ENCODE peak calls at places on chromosomes 6 and 20, in ten cellular contexts. U is keratinocyte; T is naive thymus-derived CD4-positive, alpha-beta T cell; D is astrocyte; O is WERI-Rb-1; Z is right lobe of liver; N is adrenal gland; G is PC-9; A is AG04450; M is uterus. W is an unnamed sample.

GRCh38 chr6:105522626-105523322 is 119.9 kb upstream of the PREP start:
- DNase-seq in U (peak), T (no peak), D (peak), O (no peak), Z (no peak), N (no peak), G (peak), A (peak), M (no peak), W (no peak)

GRCh38 chr20:59438201-59438600 is 137.8 kb downstream of the EDN3 start:
- DNase-seq in U (no peak), T (no peak), D (no peak), O (no peak), Z (no peak), N (no peak), G (peak), A (no peak), M (no peak), W (no peak)

GRCh38 chr6:56699066-56699654 is 56.5 kb upstream of the DST start:
- DNase-seq in U (no peak), T (no peak), D (no peak), O (no peak), Z (no peak), N (no peak), G (no peak), A (no peak), M (no peak), W (no peak)

GRCh38 chr6:148550569-148550968 is 196.3 kb upstream of the UST start:
- DNase-seq in U (no peak), T (no peak), D (peak), O (no peak), Z (no peak), N (no peak), G (no peak), A (no peak), M (no peak), W (no peak)

GRCh38 chr6:43809417-43810305 is 39.6 kb downstream of the VEGFA start:
- DNase-seq in U (no peak), T (no peak), D (peak), O (no peak), Z (no peak), N (peak), G (peak), A (peak), M (no peak), W (no peak)

GRCh38 chr6:39493174-39493573 is 170.7 kb upstream of the KCNK16 start:
- DNase-seq in U (no peak), T (no peak), D (peak), O (no peak), Z (no peak), N (no peak), G (no peak), A (no peak), M (no peak), W (no peak)

GRCh38 chr6:32192608-32193039 is at the start of gene GPSM3:
- DNase-seq in U (no peak), T (peak), D (no peak), O (no peak), Z (peak), N (no peak), G (no peak), A (no peak), M (no peak), W (peak)

GRCh38 chr20:32984196-32984595 is 20.0 kb downstream of the SUN5 start:
- DNase-seq in U (no peak), T (no peak), D (no peak), O (no peak), Z (no peak), N (no peak), G (no peak), A (no peak), M (no peak), W (no peak)

GRCh38 chr6:50655848-50656453 is 57.4 kb upstream of the TFAP2D start:
- DNase-seq in U (no peak), T (no peak), D (no peak), O (peak), Z (no peak), N (no peak), G (no peak), A (no peak), M (no peak), W (no peak)

GRCh38 chr20:43363506-43363905 is 94.2 kb upstream of the SRSF6 start:
- DNase-seq in U (no peak), T (no peak), D (no peak), O (no peak), Z (no peak), N (no peak), G (no peak), A (no peak), M (no peak), W (no peak)

GRCh38 chr6:1554881-1555569 is 54.7 kb upstream of the FOXC1 start:
- DNase-seq in U (no peak), T (peak), D (peak), O (peak), Z (peak), N (peak), G (no peak), A (no peak), M (peak), W (no peak)

GRCh38 chr20:35508493-35509218 is 20.8 kb downstream of the C20orf173 start:
- DNase-seq in U (no peak), T (no peak), D (no peak), O (no peak), Z (no peak), N (no peak), G (no peak), A (no peak), M (no peak), W (no peak)

GRCh38 chr6:170067257-170067656 is 223.6 kb downstream of the DLL1 start:
- DNase-seq in U (no peak), T (no peak), D (no peak), O (no peak), Z (no peak), N (no peak), G (no peak), A (no peak), M (peak), W (no peak)

GRCh38 chr6:3230275-3231212 is 3.1 kb upstream of the TUBB2B start:
- DNase-seq in U (no peak), T (no peak), D (peak), O (peak), Z (no peak), N (no peak), G (no peak), A (no peak), M (no peak), W (no peak)

GRCh38 chr6:66538548-66539135 is 831.6 kb upstream of the EYS start:
- DNase-seq in U (no peak), T (no peak), D (no peak), O (no peak), Z (no peak), N (no peak), G (no peak), A (no peak), M (no peak), W (no peak)

GRCh38 chr6:162058281-162058875 is 669.2 kb downstream of the PRKN start:
- DNase-seq in U (no peak), T (no peak), D (peak), O (no peak), Z (peak), N (no peak), G (no peak), A (no peak), M (no peak), W (peak)

GRCh38 chr6:169250660-169251059 is 3.0 kb downstream of the THBS2 start:
- DNase-seq in U (peak), T (no peak), D (peak), O (no peak), Z (no peak), N (no peak), G (no peak), A (peak), M (no peak), W (no peak)

GRCh38 chr6:111468329-111469012 is 14.5 kb downstream of the REV3L start:
- DNase-seq in U (no peak), T (no peak), D (peak), O (no peak), Z (no peak), N (no peak), G (no peak), A (no peak), M (no peak), W (no peak)

GRCh38 chr6:22147983-22148797 is 148.6 kb downstream of the PRL start:
- DNase-seq in U (no peak), T (peak), D (peak), O (peak), Z (no peak), N (no peak), G (no peak), A (peak), M (no peak), W (peak)

GRCh38 chr6:156914171-156914570 is 137.0 kb downstream of the ARID1B start:
- DNase-seq in U (no peak), T (no peak), D (no peak), O (no peak), Z (no peak), N (no peak), G (no peak), A (no peak), M (no peak), W (no peak)

GRCh38 chr20:44643596-44644383 is 7.7 kb downstream of the ADA start:
- DNase-seq in U (peak), T (peak), D (peak), O (no peak), Z (peak), N (peak), G (peak), A (no peak), M (peak), W (peak)

GRCh38 chr20:57531986-57532566 is 7.1 kb upstream of the CTCFL start:
- DNase-seq in U (no peak), T (no peak), D (no peak), O (no peak), Z (no peak), N (no peak), G (no peak), A (no peak), M (no peak), W (no peak)

GRCh38 chr6:76876922-76877553 is 586.3 kb downstream of the HTR1B start:
- DNase-seq in U (peak), T (no peak), D (no peak), O (peak), Z (no peak), N (peak), G (peak), A (no peak), M (no peak), W (peak)

GRCh38 chr6:35145757-35146156 is 4.6 kb upstream of the TCP11 start:
- DNase-seq in U (no peak), T (no peak), D (no peak), O (no peak), Z (no peak), N (no peak), G (no peak), A (no peak), M (no peak), W (no peak)

GRCh38 chr6:128569737-128570438 is 49.5 kb upstream of the PTPRK start:
- DNase-seq in U (peak), T (no peak), D (peak), O (no peak), Z (no peak), N (no peak), G (peak), A (peak), M (no peak), W (no peak)

GRCh38 chr20:60224914-60225313 is 266.7 kb downstream of the CDH26 start:
- DNase-seq in U (no peak), T (no peak), D (no peak), O (peak), Z (no peak), N (no peak), G (no peak), A (no peak), M (no peak), W (no peak)

GRCh38 chr6:98539669-98540207 is 294.6 kb upstream of the POU3F2 start:
- DNase-seq in U (no peak), T (no peak), D (no peak), O (no peak), Z (no peak), N (no peak), G (no peak), A (no peak), M (no peak), W (no peak)

GRCh38 chr6:169725270-169726048 is 1.2 kb upstream of the PHF10 start:
- DNase-seq in U (no peak), T (peak), D (peak), O (peak), Z (peak), N (peak), G (peak), A (peak), M (peak), W (peak)

GRCh38 chr6:137492771-137493217 is 1.4 kb downstream of the OLIG3 start:
- DNase-seq in U (no peak), T (no peak), D (no peak), O (no peak), Z (no peak), N (no peak), G (no peak), A (no peak), M (no peak), W (no peak)
- H3K4me3 ChIP-seq in U (no peak), T (no peak), D (no peak), O (no peak), Z (no peak), N (no peak), G (no peak), A (no peak), M (no peak), W (peak)

GRCh38 chr6:112743343-112743742 is 396.2 kb downstream of the RFPL4B start:
- DNase-seq in U (no peak), T (no peak), D (peak), O (no peak), Z (no peak), N (no peak), G (no peak), A (no peak), M (no peak), W (no peak)
- H3K27ac ChIP-seq in U (no peak), T (no peak), D (no peak), O (no peak), Z (no peak), N (no peak), G (no peak), A (no peak), M (no peak), W (no peak)

GRCh38 chr20:52859156-52859887 is 112.8 kb upstream of the TSHZ2 start:
- DNase-seq in U (peak), T (no peak), D (peak), O (no peak), Z (peak), N (peak), G (no peak), A (no peak), M (peak), W (peak)
- H3K4me3 ChIP-seq in U (no peak), T (no peak), D (peak), O (no peak), Z (no peak), N (no peak), G (no peak), A (no peak), M (no peak), W (no peak)

DNA sequence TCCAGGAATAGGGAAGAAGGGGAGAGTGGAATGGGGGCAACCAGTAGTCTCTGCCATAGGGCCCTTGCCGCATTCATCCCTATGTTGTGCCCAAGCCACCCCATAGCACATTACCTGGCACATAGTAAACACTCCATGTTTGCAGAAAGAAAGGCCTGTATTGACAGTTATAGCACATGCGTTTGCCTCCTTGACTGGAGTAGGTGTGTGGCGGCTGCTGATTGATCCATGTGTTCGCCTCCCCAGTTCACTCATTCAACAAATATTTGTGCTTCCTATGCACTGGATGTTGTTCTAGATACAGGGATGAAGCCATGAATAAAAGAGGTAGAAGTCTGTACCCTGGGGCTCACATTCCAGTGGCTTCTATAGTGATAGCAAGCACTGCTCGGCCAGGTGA is 19.8 kb upstream of the CCDC167 start:
- DNase-seq in U (no peak), T (no peak), D (no peak), O (no peak), Z (no peak), N (no peak), G (no peak), A (no peak), M (no peak), W (no peak)
- H3K27ac ChIP-seq in U (no peak), T (no peak), D (no peak), O (no peak), Z (no peak), N (no peak), G (no peak), A (no peak), M (no peak), W (no peak)

GRCh38 chr6:96784650-96785049 is 52.6 kb downstream of the GPR63 start:
- DNase-seq in U (no peak), T (no peak), D (no peak), O (no peak), Z (no peak), N (no peak), G (no peak), A (no peak), M (no peak), W (no peak)

GRCh38 chr6:96792791-96793190 is 44.5 kb downstream of the GPR63 start:
- DNase-seq in U (no peak), T (no peak), D (no peak), O (no peak), Z (no peak), N (no peak), G (no peak), A (no peak), M (no peak), W (no peak)

GRCh38 chr6:96794980-96795379 is 42.3 kb downstream of the GPR63 start:
- DNase-seq in U (no peak), T (no peak), D (peak), O (no peak), Z (no peak), N (no peak), G (no peak), A (no peak), M (no peak), W (no peak)

GRCh38 chr6:96787846-96788580 is 49.3 kb downstream of the GPR63 start:
- DNase-seq in U (no peak), T (no peak), D (no peak), O (no peak), Z (no peak), N (no peak), G (no peak), A (no peak), M (no peak), W (no peak)

GRCh38 chr6:96789871-96790270 is 47.4 kb downstream of the GPR63 start:
- DNase-seq in U (no peak), T (no peak), D (no peak), O (no peak), Z (no peak), N (no peak), G (no peak), A (no peak), M (no peak), W (no peak)
- H3K4me3 ChIP-seq in U (no peak), T (no peak), D (no peak), O (no peak), Z (no peak), N (no peak), G (no peak), A (no peak), M (no peak), W (no peak)

GRCh38 chr6:21031182-21031581 is 496.9 kb downstream of the CDKAL1 start:
- DNase-seq in U (no peak), T (no peak), D (no peak), O (no peak), Z (no peak), N (no peak), G (no peak), A (no peak), M (no peak), W (no peak)

GRCh38 chr6:21034345-21034744 is 500.1 kb downstream of the CDKAL1 start:
- DNase-seq in U (no peak), T (no peak), D (no peak), O (no peak), Z (no peak), N (no peak), G (no peak), A (no peak), M (no peak), W (no peak)

GRCh38 chr6:21033575-21034026 is 499.3 kb downstream of the CDKAL1 start:
- DNase-seq in U (peak), T (no peak), D (peak), O (no peak), Z (peak), N (peak), G (no peak), A (peak), M (peak), W (peak)

GRCh38 chr6:21037453-21037852 is 503.2 kb downstream of the CDKAL1 start:
- DNase-seq in U (no peak), T (no peak), D (no peak), O (no peak), Z (no peak), N (no peak), G (no peak), A (no peak), M (no peak), W (no peak)

DNA sequence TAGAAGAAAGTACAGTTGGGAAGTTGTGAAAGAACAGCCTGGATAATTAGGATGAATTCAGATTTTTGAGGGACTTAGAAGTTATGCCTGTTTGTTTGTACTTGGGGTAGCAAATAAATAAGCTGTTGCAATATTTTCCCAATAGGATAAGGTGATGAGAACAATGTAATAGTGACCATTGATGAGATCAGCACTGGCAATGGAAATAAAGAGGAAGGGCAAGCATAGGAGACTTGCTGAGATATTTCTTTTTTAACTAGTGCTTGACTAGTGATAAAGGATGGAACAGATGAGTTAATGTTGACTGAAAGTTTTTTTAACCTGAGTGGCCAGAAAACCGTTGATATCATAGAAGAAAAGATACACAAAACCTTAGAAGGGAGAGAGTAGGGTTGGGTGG is 498.8 kb downstream of the CDKAL1 start:
- DNase-seq in U (no peak), T (no peak), D (no peak), O (no peak), Z (no peak), N (no peak), G (no peak), A (no peak), M (no peak), W (no peak)
- H3K27ac ChIP-seq in U (peak), T (no peak), D (no peak), O (no peak), Z (no peak), N (no peak), G (no peak), A (peak), M (peak), W (no peak)

GRCh38 chr20:63330084-63330760 is 30.9 kb downstream of the CHRNA4 start:
- DNase-seq in U (no peak), T (no peak), D (no peak), O (no peak), Z (no peak), N (no peak), G (no peak), A (no peak), M (no peak), W (no peak)
- H3K4me3 ChIP-seq in U (no peak), T (no peak), D (no peak), O (no peak), Z (no peak), N (no peak), G (no peak), A (no peak), M (no peak), W (no peak)

DNA sequence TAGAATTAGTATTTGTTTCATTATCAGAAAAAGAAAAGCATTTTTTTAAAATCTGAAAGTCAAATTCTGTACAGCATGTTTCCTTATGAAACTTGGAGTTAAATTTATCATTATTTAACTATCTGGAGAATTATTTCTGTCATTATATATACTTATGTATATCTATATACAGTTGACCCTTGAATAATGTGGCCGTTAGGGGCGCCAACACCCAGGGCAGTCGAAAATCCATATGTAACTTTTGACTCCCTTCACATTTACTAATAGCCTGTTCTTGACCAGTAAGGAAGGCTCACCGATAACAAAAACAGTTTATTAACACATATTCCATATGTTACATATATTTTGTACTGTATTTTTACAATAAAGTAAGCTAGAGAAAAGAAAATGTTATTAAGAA is 341.2 kb downstream of the ADGRB3 start:
- DNase-seq in U (no peak), T (no peak), D (no peak), O (no peak), Z (no peak), N (no peak), G (no peak), A (no peak), M (no peak), W (no peak)
- H3K27ac ChIP-seq in U (no peak), T (no peak), D (no peak), O (no peak), Z (no peak), N (no peak), G (no peak), A (no peak), M (no peak), W (no peak)